ENCODE peak calls at places on chromosomes 3 and 15, in seven cellular contexts. D is stomach, Z is pancreas, J is spleen, T is upper lobe of right lung, E is mesenchymal stem cell, H is colonic mucosa. Y is an unnamed sample. For H3K4me1, the result is how much of the 10 kb centered on the place peaks cover.

GRCh38 chr15:25568751-25569150 is 129.9 kb upstream of the UBE3A start:
- DNase-seq in E (no peak), J (no peak), D (no peak), T (no peak), H (no peak), Z (no peak), Y (peak)

GRCh38 chr3:3579658-3580057 is 219.6 kb upstream of the LRRN1 start:
- DNase-seq in H (no peak), J (no peak), T (no peak), D (no peak), E (no peak), Z (no peak), Y (no peak)

GRCh38 chr3:54877675-54878544 is 49.9 kb downstream of the LRTM1 start:
- DNase-seq in Z (no peak), D (no peak), E (peak), J (no peak), T (no peak), H (no peak), Y (no peak)

GRCh38 chr3:58388550-58389061 is 45.0 kb downstream of the PDHB start:
- DNase-seq in E (peak), D (no peak), H (no peak), J (no peak), T (no peak), Z (no peak), Y (no peak)

GRCh38 chr15:55224892-55225291 is 28.2 kb upstream of the RSL24D1 start:
- DNase-seq in Z (no peak), E (no peak), D (no peak), T (no peak), J (no peak), H (no peak), Y (no peak)

GRCh38 chr3:115388166-115388565 is 235.1 kb upstream of the GAP43 start:
- DNase-seq in T (no peak), E (peak), J (no peak), Z (no peak), H (no peak), D (no peak), Y (no peak)

GRCh38 chr15:98955331-98955730 is 52.3 kb downstream of the PGPEP1L start:
- DNase-seq in H (peak), E (no peak), T (no peak), Z (no peak), J (peak), D (no peak), Y (no peak)

GRCh38 chr3:19073341-19074105 is 74.8 kb upstream of the KCNH8 start:
- DNase-seq in E (no peak), Z (no peak), T (no peak), D (no peak), H (no peak), J (no peak), Y (no peak)

GRCh38 chr3:30510596-30510995 is 95.8 kb upstream of the TGFBR2 start:
- DNase-seq in E (no peak), J (no peak), H (no peak), T (no peak), Z (no peak), D (no peak), Y (no peak)

GRCh38 chr3:151425640-151426336 is 35.1 kb downstream of the IGSF10 start:
- DNase-seq in T (no peak), H (no peak), Z (no peak), J (no peak), D (no peak), E (peak), Y (no peak)

GRCh38 chr15:88800026-88800425 is 3.2 kb upstream of the ACAN start:
- DNase-seq in D (no peak), Z (no peak), E (no peak), T (no peak), J (no peak), H (no peak), Y (no peak)

GRCh38 chr15:62165029-62165792 is at the start of gene C2CD4B:
- DNase-seq in E (peak), H (peak), J (peak), D (peak), T (peak), Z (peak), Y (no peak)

GRCh38 chr15:32923176-32923575 is 205.4 kb downstream of the GREM1 start:
- DNase-seq in T (no peak), Z (no peak), J (no peak), H (no peak), D (no peak), E (no peak), Y (no peak)

GRCh38 chr15:93152951-93153350 is 63.9 kb upstream of the RGMA start:
- DNase-seq in T (no peak), E (no peak), J (no peak), D (peak), H (peak), Z (peak), Y (peak)

GRCh38 chr3:46930176-46930944 is 46.2 kb downstream of the CCDC12 start:
- DNase-seq in D (peak), T (peak), J (peak), E (no peak), Z (no peak), H (no peak), Y (no peak)

GRCh38 chr3:31634485-31634884 is 101.8 kb downstream of the STT3B start:
- DNase-seq in T (no peak), D (no peak), H (no peak), E (no peak), Z (no peak), J (no peak), Y (no peak)

GRCh38 chr15:85625856-85626255 is 168.9 kb downstream of the KLHL25 start:
- DNase-seq in E (peak), J (no peak), H (no peak), Z (no peak), D (no peak), T (no peak), Y (no peak)

GRCh38 chr15:28109626-28110415 is 10.7 kb upstream of the OCA2 start:
- DNase-seq in T (no peak), J (peak), E (no peak), H (no peak), D (no peak), Z (no peak), Y (no peak)

GRCh38 chr3:161559177-161559998 is 62.8 kb downstream of the OTOL1 start:
- DNase-seq in D (no peak), T (no peak), Z (no peak), J (no peak), E (peak), H (no peak), Y (no peak)

GRCh38 chr15:34085746-34086145 is 15.9 kb downstream of the EMC7 start:
- DNase-seq in H (no peak), T (no peak), J (no peak), D (no peak), Z (no peak), E (no peak), Y (no peak)

GRCh38 chr15:70140543-70141375 is 43.0 kb upstream of the TLE3 start:
- DNase-seq in H (no peak), J (no peak), Z (peak), D (peak), E (peak), T (peak), Y (no peak)

GRCh38 chr15:99100245-99101173 is 4.4 kb upstream of the SYNM start:
- DNase-seq in Z (peak), H (peak), E (peak), D (peak), T (peak), J (peak), Y (no peak)

GRCh38 chr3:75781079-75781745 is 4.1 kb downstream of the ZNF717 start:
- DNase-seq in D (no peak), T (no peak), J (no peak), Z (no peak), E (peak), H (no peak), Y (no peak)

GRCh38 chr3:97914390-97914789 is 57.8 kb downstream of the RIOX2 start:
- DNase-seq in T (no peak), J (no peak), E (no peak), Z (no peak), D (no peak), H (peak), Y (no peak)

GRCh38 chr3:46479696-46480095 is 15.0 kb upstream of the LTF start:
- DNase-seq in H (no peak), D (no peak), T (no peak), E (no peak), Z (no peak), J (no peak), Y (no peak)

GRCh38 chr15:95024388-95024787 is 793.0 kb downstream of the MCTP2 start:
- DNase-seq in H (no peak), Z (no peak), D (no peak), J (no peak), T (no peak), E (peak), Y (no peak)

GRCh38 chr3:151800449-151800848 is 13.5 kb upstream of the AADAC start:
- DNase-seq in Z (no peak), J (no peak), T (no peak), D (no peak), E (no peak), H (no peak), Y (no peak)

GRCh38 chr3:61847784-61848462 is 286.6 kb downstream of the PTPRG start:
- DNase-seq in J (no peak), H (peak), D (peak), Z (peak), E (no peak), T (peak), Y (peak)

GRCh38 chr3:9787714-9788113 is 4.6 kb downstream of the TADA3 start:
- DNase-seq in Z (no peak), H (no peak), T (no peak), J (no peak), D (no peak), E (no peak), Y (no peak)

GRCh38 chr3:104133004-104133403 is 1233.7 kb upstream of the ALCAM start:
- DNase-seq in H (no peak), T (no peak), E (no peak), Z (no peak), J (no peak), D (no peak), Y (no peak)
- H3K4me3 ChIP-seq in H (no peak), T (no peak), E (no peak), Z (no peak), J (no peak), D (no peak), Y (no peak)

GRCh38 chr3:189689625-189690024 is 58.4 kb downstream of the TP63 start:
- DNase-seq in Z (no peak), E (no peak), H (no peak), D (no peak), J (no peak), T (no peak), Y (no peak)
- H3K27ac ChIP-seq in Z (no peak), E (no peak), H (no peak), D (no peak), J (no peak), T (no peak), Y (no peak)

DNA sequence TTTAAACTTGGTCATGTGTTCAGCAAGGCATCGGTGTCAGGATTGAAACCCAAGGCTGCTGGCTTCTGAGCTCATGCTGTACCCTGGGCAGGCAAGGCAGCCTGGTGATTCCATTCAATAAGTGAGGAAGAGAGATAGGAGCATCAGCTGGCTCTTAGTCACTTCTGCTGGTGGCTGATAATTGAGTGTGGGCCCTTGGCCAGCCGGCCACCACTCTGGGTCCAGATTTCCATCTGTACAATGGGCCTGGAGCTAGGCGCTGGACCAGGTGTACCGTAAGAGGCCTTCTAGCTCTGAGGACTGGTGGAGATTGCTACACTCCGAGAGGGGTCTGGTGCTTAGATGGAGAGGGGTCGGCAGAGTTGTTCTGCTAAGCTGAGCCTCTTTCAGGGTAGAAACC is 4.3 kb downstream of the CD276 start:
- DNase-seq in D (no peak), H (no peak), J (peak), T (no peak), E (peak), Z (no peak), Y (no peak)
- H3K4me1 ChIP-seq in D (half or more), H (under half), J (half or more), T (under half), E (under half), Z (under half), Y (half or more)

DNA sequence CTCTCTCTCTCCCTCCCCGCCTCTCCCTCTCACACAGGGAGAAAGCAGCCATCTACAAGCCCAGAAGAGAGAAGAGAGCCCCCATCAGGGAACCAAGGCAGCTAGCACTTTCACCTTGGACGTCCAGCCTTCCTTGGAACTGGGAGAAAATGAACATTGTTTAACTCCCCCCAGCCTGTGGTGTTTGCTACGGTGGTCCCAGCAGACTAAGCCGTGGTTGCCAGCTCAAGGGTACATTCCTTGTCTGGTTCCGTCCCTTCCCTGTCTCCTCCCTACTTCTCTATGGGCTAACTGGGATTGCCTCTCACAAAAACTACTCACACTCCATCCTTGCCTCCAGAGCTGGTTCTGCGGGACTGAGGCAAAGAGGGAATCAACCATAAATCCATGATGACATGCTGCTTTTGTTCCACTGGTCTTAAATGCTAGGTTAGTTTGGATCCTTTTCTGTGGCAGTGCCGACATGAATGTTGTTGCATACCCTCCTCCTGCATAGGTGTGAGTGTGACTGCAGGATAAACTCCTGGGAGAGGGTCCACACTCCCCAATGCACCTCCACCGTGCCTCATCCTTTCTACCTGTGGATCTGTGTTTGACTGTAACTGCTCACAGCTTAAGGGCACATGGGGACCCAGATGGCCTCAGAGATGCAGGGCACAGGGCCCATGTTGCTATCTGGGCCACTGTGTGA is 12.0 kb downstream of the C3orf22 start:
- DNase-seq in D (peak), E (no peak), J (no peak), Z (peak), T (no peak), H (no peak), Y (no peak)
- H3K4me3 ChIP-seq in D (no peak), E (no peak), J (no peak), Z (no peak), T (no peak), H (no peak), Y (no peak)

DNA sequence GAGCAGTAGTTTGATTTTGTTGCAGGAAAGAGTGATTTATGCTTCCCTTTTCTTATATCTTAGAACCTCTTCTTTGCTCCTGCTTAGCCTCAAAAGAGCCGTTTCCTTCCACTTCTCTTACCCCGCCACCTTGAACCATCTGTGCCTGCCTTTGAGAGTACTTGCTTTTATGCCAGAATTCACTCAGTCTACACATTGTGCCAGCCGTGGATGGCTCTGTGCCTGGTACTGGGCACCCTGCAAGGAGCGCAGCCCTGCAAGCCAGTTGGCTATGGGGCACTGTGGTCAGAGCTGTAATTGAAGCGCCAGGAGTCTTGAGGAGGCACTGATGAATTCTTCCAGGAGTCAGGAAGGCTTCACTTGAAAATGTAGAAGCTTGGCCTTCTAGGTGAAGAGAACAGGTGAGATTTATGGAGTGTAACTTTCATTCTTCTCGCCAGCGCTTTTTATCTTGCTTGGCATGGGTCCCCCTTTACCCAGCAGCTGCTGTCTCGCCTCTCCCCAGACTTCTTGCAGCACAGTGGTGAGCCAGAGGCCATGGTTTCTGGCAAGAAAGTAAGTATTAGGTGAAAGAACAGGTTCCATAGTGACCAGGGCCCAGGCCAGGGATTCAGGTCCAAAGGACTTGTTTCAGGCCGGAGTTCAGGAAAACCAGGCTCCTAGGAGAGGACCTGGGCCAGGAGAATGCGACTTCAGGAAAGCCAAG is 4.9 kb downstream of the TMED3 start:
- DNase-seq in D (peak), H (no peak), T (no peak), J (no peak), Z (peak), E (no peak), Y (no peak)
- H3K27ac ChIP-seq in D (no peak), H (no peak), T (no peak), J (no peak), Z (no peak), E (no peak), Y (no peak)

GRCh38 chr15:73965094-73965729 is 26.9 kb downstream of the STOML1 start:
- DNase-seq in Z (no peak), E (no peak), D (no peak), J (no peak), T (peak), H (no peak), Y (no peak)
- H3K4me1 ChIP-seq in Z (under half), E (under half), D (under half), J (under half), T (under half), H (under half), Y (under half)

GRCh38 chr15:66404532-66404931 is 17.8 kb downstream of the MAP2K1 start:
- DNase-seq in Z (no peak), T (no peak), J (no peak), D (no peak), E (no peak), H (no peak), Y (no peak)
- H3K4me3 ChIP-seq in Z (no peak), T (peak), J (no peak), D (no peak), E (peak), H (no peak), Y (no peak)

DNA sequence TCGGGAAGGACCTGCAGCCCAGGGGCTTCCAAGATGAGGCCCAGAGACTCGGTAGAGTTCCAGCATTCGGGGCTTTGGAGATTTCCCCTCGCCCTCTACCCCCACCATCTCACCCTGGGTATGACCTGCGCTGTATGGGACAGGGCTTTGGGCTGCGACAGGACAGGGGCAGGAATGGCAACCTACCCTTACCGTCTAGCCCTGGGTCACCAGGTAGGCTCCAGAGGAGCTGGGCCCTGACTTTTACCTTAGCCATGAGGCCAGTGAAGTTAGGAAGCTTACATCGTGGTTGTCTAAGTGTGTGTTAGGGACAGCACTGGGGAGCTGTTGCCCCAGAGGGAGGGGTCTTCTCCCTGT is 683 bp downstream of the PPM1M start:
- DNase-seq in J (no peak), Z (no peak), T (no peak), H (no peak), D (no peak), E (no peak), Y (no peak)
- H3K27ac ChIP-seq in J (peak), Z (peak), T (peak), H (peak), D (peak), E (no peak), Y (peak)

Y was measured in thoracic aorta.